ENCODE peak calls at places on chromosomes 5 and 9, in four cellular contexts. K is A673; X is naive thymus-derived CD4-positive, alpha-beta T cell; O is fibroblast of lung. P is an unnamed sample. For H3K27me3 and H3K36me3, the result is how much of the 10 kb centered on the place peaks cover.

GRCh38 chr5:120808135-120808534 is 344.0 kb downstream of the PRR16 start:
- DNase-seq in K (peak), X (no peak), O (no peak), P (no peak)

GRCh38 chr5:148699028-148699427 is 44.7 kb upstream of the HTR4 start:
- DNase-seq in K (no peak), X (no peak), O (no peak), P (no peak)

GRCh38 chr5:84437673-84438315 is 53.1 kb upstream of the EDIL3 start:
- DNase-seq in K (no peak), X (no peak), O (peak), P (peak)

GRCh38 chr5:125228358-125228757 is 481.9 kb upstream of the ZNF608 start:
- DNase-seq in K (peak), X (no peak), O (no peak), P (no peak)

GRCh38 chr9:95138474-95138873 is 179.0 kb downstream of the FANCC start:
- DNase-seq in K (no peak), X (no peak), O (no peak), P (peak)

GRCh38 chr9:38032266-38032830 is 36.7 kb downstream of the SHB start:
- DNase-seq in K (no peak), X (no peak), O (no peak), P (no peak)

GRCh38 chr5:132268698-132269551 is 11.4 kb downstream of the PDLIM4 start:
- DNase-seq in K (no peak), X (no peak), O (peak), P (no peak)

GRCh38 chr9:83642784-83643183 is 19.8 kb downstream of the IDNK start:
- DNase-seq in K (no peak), X (no peak), O (no peak), P (no peak)

GRCh38 chr9:116471093-116471906 is 215.8 kb upstream of the TRIM32 start:
- DNase-seq in K (peak), X (no peak), O (peak), P (peak)

GRCh38 chr9:14140121-14140520 is 173.8 kb downstream of the NFIB start:
- DNase-seq in K (no peak), X (no peak), O (no peak), P (no peak)

GRCh38 chr9:21764736-21765245 is 37.6 kb upstream of the MTAP start:
- DNase-seq in K (no peak), X (no peak), O (no peak), P (peak)

GRCh38 chr5:6638236-6638635 is 5.0 kb downstream of the SRD5A1 start:
- DNase-seq in K (no peak), X (no peak), O (no peak), P (no peak)

GRCh38 chr9:95125652-95126051 is 191.9 kb downstream of the FANCC start:
- DNase-seq in K (no peak), X (no peak), O (no peak), P (no peak)

GRCh38 chr5:57209316-57210040 is 35.6 kb downstream of the GPBP1 start:
- DNase-seq in K (no peak), X (no peak), O (peak), P (no peak)

GRCh38 chr5:181234455-181235306 is 9.0 kb downstream of the RACK1 start:
- DNase-seq in K (no peak), X (no peak), O (no peak), P (no peak)

GRCh38 chr5:78610163-78610583 is 38.4 kb downstream of the LHFPL2 start:
- DNase-seq in K (no peak), X (no peak), O (no peak), P (no peak)

GRCh38 chr9:104810421-104811339 is 46.8 kb downstream of the NIPSNAP3B start:
- DNase-seq in K (no peak), X (no peak), O (peak), P (peak)

GRCh38 chr9:970310-971002 is 6.0 kb upstream of the DMRT3 start:
- DNase-seq in K (no peak), X (no peak), O (no peak), P (no peak)

GRCh38 chr5:55934117-55934613 is 60.6 kb downstream of the IL6ST start:
- DNase-seq in K (no peak), X (no peak), O (peak), P (no peak)

GRCh38 chr5:75734913-75735789 is 17.9 kb upstream of the POC5 start:
- DNase-seq in K (peak), X (no peak), O (no peak), P (no peak)

GRCh38 chr5:149731617-149732400 is 1.7 kb downstream of the PPARGC1B start:
- DNase-seq in K (peak), X (peak), O (peak), P (peak)
- H3K27me3 ChIP-seq in K (under half), X (under half), O (under half), P (under half)

GRCh38 chr5:151799407-151799806 is 27.7 kb downstream of the G3BP1 start:
- DNase-seq in K (no peak), X (no peak), O (no peak), P (peak)

GRCh38 chr5:151795426-151795825 is 23.7 kb downstream of the G3BP1 start:
- DNase-seq in K (no peak), X (no peak), O (no peak), P (no peak)

GRCh38 chr5:151793358-151793757 is 21.6 kb downstream of the G3BP1 start:
- DNase-seq in K (no peak), X (no peak), O (no peak), P (no peak)

GRCh38 chr5:151800527-151800926 is 28.8 kb downstream of the G3BP1 start:
- DNase-seq in K (no peak), X (no peak), O (no peak), P (no peak)

GRCh38 chr5:151798674-151799073 is 26.9 kb downstream of the G3BP1 start:
- DNase-seq in K (no peak), X (no peak), O (no peak), P (no peak)
- H3K36me3 ChIP-seq in K (half or more), X (half or more), O (under half), P (half or more)

DNA sequence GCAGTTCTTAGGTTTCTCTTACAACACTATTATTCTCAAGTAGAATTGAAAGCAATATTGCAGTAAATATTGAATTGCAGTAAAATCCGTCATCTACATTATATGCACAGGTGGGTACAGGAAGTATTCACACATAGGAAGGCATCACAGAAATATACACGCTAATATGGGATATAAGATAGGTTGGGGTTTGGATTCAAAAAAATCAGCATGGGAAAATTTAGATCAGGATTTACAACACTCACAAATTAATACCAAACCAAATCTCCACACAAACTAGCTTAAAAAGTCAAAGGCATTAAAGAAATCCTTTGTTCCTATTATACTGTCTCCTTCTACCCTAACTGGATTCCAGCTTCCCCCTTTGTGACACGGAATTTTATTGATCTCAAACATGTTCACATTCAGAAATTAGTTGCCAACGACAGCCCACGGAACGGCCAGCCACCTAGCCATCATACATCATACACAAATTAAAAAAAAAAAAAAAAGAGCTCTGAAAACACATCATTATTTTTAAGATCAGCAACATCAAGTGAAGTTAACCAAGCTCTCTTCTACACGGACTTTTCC is 2.2 kb downstream of the NR6A1 start:
- DNase-seq in K (no peak), X (no peak), O (peak), P (no peak)
- H3K27me3 ChIP-seq in K (under half), X (under half), O (under half), P (under half)

GRCh38 chr9:98062161-98062560 is 5.6 kb downstream of the NANS start:
- DNase-seq in K (no peak), X (no peak), O (no peak), P (no peak)
- H3K36me3 ChIP-seq in K (under half), X (under half), O (under half), P (half or more)

DNA sequence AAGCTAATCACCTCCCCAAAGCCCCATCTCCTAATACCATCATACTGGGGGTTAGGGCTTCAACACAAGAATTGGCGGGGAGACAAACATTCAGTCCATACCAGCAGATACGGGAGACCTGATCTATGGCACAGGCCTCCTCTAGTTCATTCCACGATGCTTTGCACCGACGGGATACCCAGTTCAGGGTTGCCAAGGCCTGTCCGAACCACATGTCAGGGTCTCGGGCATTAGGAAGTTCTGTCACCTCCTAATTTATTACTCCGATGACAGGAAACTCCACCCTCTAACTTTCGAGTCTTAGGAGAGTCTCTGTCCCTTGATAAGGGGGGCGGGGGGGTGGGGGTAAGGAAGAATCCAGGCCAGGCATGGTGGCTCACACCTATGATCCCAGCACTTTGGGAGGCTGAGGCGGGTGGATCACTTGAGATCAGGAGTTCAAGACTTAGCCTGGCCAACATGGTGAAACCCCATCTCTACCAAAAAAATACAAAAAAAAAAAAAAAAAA is 23.8 kb upstream of the ANKRD33B start:
- DNase-seq in K (no peak), X (no peak), O (no peak), P (no peak)
- H3K27me3 ChIP-seq in K (under half), X (under half), O (under half), P (under half)

DNA sequence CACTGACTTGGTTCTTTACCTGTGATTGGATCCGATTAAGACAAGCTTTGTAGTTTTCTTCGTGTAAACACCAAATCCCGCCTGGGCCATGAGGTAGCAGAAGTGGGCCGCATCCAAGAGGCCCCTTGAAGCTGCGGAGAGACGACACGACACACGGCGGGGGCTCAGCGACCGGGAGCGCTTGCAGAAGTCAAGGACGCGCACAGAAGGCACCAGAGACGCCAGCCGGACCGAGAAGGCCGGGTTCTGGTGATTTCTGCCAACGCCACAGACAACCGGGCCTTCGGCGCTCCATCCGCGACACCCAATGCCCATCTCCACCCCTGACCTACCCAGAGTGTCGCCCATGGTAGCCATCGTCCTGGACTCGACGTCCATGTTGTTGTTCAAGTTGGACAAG is 19.8 kb upstream of the INPP5E start:
- DNase-seq in K (no peak), X (no peak), O (no peak), P (no peak)
- H3K36me3 ChIP-seq in K (half or more), X (under half), O (half or more), P (half or more)

GRCh38 chr9:131854906-131855504 is 115.1 kb upstream of the RAPGEF1 start:
- DNase-seq in K (no peak), X (no peak), O (peak), P (no peak)
- H3K27me3 ChIP-seq in K (under half), X (under half), O (under half), P (under half)

DNA sequence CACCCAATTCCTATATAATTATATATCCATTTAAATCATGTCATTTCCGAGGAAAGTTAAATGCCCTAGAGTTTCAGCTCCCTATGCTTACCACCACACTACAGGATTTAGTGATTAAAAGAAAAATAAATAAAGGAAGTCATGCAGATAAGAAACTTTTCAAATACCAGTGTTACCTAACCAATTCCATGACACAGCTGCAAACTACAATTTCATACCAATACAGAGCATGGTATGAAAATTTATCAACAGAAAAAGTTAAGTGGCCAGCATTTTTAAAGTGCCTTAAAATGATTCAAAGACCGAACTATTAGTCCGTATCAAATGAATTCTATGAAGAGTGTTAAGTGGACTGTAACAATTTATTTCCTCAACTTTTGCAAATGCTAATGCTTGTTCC is 35.9 kb downstream of the CEP120 start:
- DNase-seq in K (no peak), X (no peak), O (no peak), P (no peak)
- H3K36me3 ChIP-seq in K (under half), X (under half), O (under half), P (under half)

DNA sequence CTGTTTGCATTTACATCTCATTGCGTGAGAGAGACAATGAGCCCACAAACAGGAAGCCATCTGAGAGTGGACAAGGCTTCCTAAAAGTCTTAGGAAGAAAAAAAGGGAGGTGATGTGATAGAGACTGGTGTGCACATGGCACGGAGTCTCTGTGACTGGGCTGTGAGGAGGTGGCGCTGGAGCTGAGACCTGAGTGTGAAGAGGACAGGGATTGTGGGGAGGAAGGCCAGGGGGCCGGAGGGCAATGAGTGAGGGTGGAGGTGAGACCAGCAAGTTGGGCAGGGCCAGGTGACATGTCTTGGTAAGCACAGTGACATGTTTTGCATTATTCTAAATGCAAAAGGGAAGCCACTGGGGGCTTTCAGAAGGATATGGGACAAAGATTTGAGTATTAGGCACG is 45.0 kb downstream of the TSPAN17 start:
- DNase-seq in K (no peak), X (no peak), O (no peak), P (no peak)
- H3K27me3 ChIP-seq in K (under half), X (under half), O (under half), P (under half)

GRCh38 chr5:179901915-179902762 is 5.6 kb downstream of the TBC1D9B start:
- DNase-seq in K (no peak), X (no peak), O (no peak), P (no peak)
- H3K36me3 ChIP-seq in K (under half), X (under half), O (under half), P (half or more)